ENCODE peak calls at places on chromosomes 4 and X, in nine cellular contexts. Z, D, L, X, R, Y, O, B and U are unnamed samples.

GRCh38 chr4:108360857-108361820 is 192.4 kb upstream of the LEF1 start:
- DNase-seq in X (no peak), D (peak), Y (peak), R (no peak), Z (no peak), B (no peak), L (peak), O (peak), U (peak)

GRCh38 chr4:141455651-141456050 is 180.7 kb upstream of the IL15 start:
- DNase-seq in D (no peak), R (no peak), B (no peak), X (no peak), Z (no peak), Y (no peak), O (no peak), L (no peak), U (no peak)

GRCh38 chr4:185921583-185922555 is 109.9 kb upstream of the SORBS2 start:
- DNase-seq in X (peak), D (peak), R (no peak), O (no peak), Y (no peak), L (no peak), Z (no peak), B (no peak), U (no peak)

GRCh38 chrX:23317799-23318724 is 16.6 kb upstream of the PTCHD1 start:
- DNase-seq in Y (no peak), X (peak), Z (peak), L (no peak), D (peak), O (no peak), R (no peak), B (peak), U (no peak)

GRCh38 chr4:26056406-26056805 is 142.4 kb downstream of the SMIM20 start:
- DNase-seq in O (no peak), Y (no peak), Z (no peak), L (no peak), X (no peak), R (no peak), B (no peak), D (no peak), U (no peak)

GRCh38 chr4:8913858-8914460 is 42.3 kb upstream of the HMX1 start:
- DNase-seq in O (no peak), B (peak), Y (no peak), Z (no peak), R (no peak), X (no peak), L (no peak), D (no peak), U (no peak)

GRCh38 chr4:67922697-67923096 is 38.9 kb upstream of the TMPRSS11D start:
- DNase-seq in O (no peak), Z (no peak), L (no peak), X (no peak), Y (peak), D (no peak), R (no peak), B (peak), U (no peak)

GRCh38 chrX:16869393-16870094 is 618 bp downstream of the RBBP7 start:
- DNase-seq in R (peak), B (peak), X (peak), D (peak), Z (peak), L (no peak), Y (no peak), O (no peak), U (no peak)

GRCh38 chr4:74386159-74386558 is 21.2 kb downstream of the EREG start:
- DNase-seq in Y (no peak), O (no peak), L (no peak), R (no peak), Z (no peak), X (no peak), D (no peak), B (no peak), U (no peak)

GRCh38 chr4:114870987-114871386 is 242.4 kb downstream of the NDST4 start:
- DNase-seq in B (no peak), Y (no peak), D (no peak), O (no peak), Z (no peak), X (no peak), L (no peak), R (no peak), U (no peak)

GRCh38 chr4:147640331-147640730 is 23.1 kb downstream of the TMEM184C start:
- DNase-seq in Y (peak), D (no peak), L (no peak), X (no peak), Z (no peak), O (peak), B (no peak), R (no peak), U (no peak)

GRCh38 chr4:164847016-164847415 is 30.0 kb upstream of the APELA start:
- DNase-seq in L (no peak), X (no peak), Y (no peak), B (no peak), D (peak), R (no peak), Z (no peak), O (no peak), U (no peak)

GRCh38 chrX:28552322-28552721 is 34.9 kb upstream of the IL1RAPL1 start:
- DNase-seq in B (no peak), Y (no peak), X (no peak), D (peak), O (no peak), R (no peak), L (no peak), Z (no peak), U (no peak)

GRCh38 chr4:67700119-67700873 is 659 bp downstream of the UBA6 start:
- DNase-seq in Z (no peak), Y (no peak), O (no peak), D (peak), R (no peak), L (no peak), B (peak), X (no peak), U (no peak)

GRCh38 chrX:110418220-110418856 is 59.7 kb downstream of the RTL9 start:
- DNase-seq in O (no peak), L (no peak), X (peak), Y (peak), R (no peak), B (peak), Z (peak), D (peak), U (no peak)

GRCh38 chrX:2848806-2849420 is 20.2 kb downstream of the GYG2 start:
- DNase-seq in B (no peak), Z (no peak), Y (peak), D (peak), R (no peak), L (no peak), O (peak), X (no peak), U (no peak)

GRCh38 chr4:100360211-100360610 is 157.6 kb downstream of the EMCN start:
- DNase-seq in O (no peak), X (no peak), B (no peak), R (no peak), Z (no peak), L (no peak), Y (no peak), D (no peak), U (no peak)

GRCh38 chr4:72468904-72469502 is 100.0 kb downstream of the ADAMTS3 start:
- DNase-seq in R (no peak), X (peak), L (no peak), Z (peak), O (no peak), Y (no peak), B (no peak), D (peak), U (no peak)

GRCh38 chr4:71449878-71450277 is 111.1 kb downstream of the SLC4A4 start:
- DNase-seq in Z (no peak), R (no peak), Y (no peak), O (no peak), D (peak), B (no peak), X (no peak), L (no peak), U (no peak)

GRCh38 chrX:138917781-138918180 is 206.3 kb upstream of the FGF13 start:
- DNase-seq in L (peak), O (peak), Z (no peak), D (peak), R (no peak), Y (no peak), B (no peak), X (no peak), U (peak)

GRCh38 chrX:136146614-136147319 is 566 bp upstream of the FHL1 start:
- DNase-seq in L (no peak), Z (no peak), O (no peak), B (no peak), R (peak), X (peak), Y (no peak), D (no peak), U (no peak)

GRCh38 chr4:189988892-189989431 is 38.1 kb downstream of the FRG2 start:
- DNase-seq in L (no peak), Z (no peak), B (no peak), D (no peak), X (no peak), R (no peak), O (no peak), Y (no peak), U (no peak)

GRCh38 chr4:17283251-17283650 is 228.6 kb downstream of the QDPR start:
- DNase-seq in B (no peak), R (no peak), X (no peak), D (no peak), Y (no peak), Z (no peak), L (no peak), O (no peak), U (no peak)

GRCh38 chr4:72313121-72313520 is 255.9 kb downstream of the ADAMTS3 start:
- DNase-seq in B (no peak), Z (no peak), L (no peak), X (no peak), O (no peak), R (no peak), D (no peak), Y (no peak), U (no peak)

GRCh38 chr4:79498282-79498681 is 90.3 kb upstream of the GK2 start:
- DNase-seq in R (no peak), O (no peak), Z (no peak), Y (no peak), L (no peak), B (no peak), X (no peak), D (no peak), U (no peak)

GRCh38 chr4:146520894-146521542 is 722 bp downstream of the SLC10A7 start:
- DNase-seq in L (no peak), B (peak), Y (peak), Z (peak), D (peak), O (peak), X (peak), R (no peak), U (no peak)

GRCh38 chr4:90951037-90951436 is 823.8 kb downstream of the CCSER1 start:
- DNase-seq in B (no peak), Z (no peak), L (peak), O (no peak), Y (no peak), R (no peak), X (peak), D (peak), U (no peak)

GRCh38 chr4:1239141-1239948 is 9.6 kb downstream of the CTBP1 start:
- DNase-seq in B (peak), Y (no peak), X (no peak), D (no peak), R (peak), L (no peak), O (no peak), Z (no peak), U (no peak)

DNA sequence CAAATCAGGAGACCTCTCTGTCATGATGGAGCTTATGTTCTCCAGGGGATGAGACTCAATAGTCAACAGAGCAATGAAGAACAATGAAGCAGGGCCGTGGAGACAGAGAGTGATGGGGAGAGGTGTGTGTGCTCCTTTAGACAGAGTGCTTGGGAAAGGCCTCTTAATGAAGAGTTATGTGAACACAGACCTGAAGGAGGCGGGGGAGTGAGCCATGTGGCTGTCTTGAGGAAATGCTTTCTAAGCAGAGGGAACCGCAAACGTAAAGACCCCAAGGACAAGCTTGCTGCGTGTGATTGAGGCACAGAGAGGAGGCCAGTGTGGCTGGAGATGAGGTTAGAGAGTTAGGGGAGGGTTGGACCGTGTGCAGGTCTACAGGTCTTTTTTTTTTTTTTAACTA is 53.1 kb downstream of the CHRNA9 start:
- DNase-seq in B (no peak), R (no peak), L (no peak), D (peak), Y (no peak), Z (no peak), O (no peak), X (no peak), U (no peak)
- TF ChIP-seq CTCF in B (no peak), R (no peak), L (no peak), D (no peak), Y (no peak), Z (no peak), O (no peak), X (no peak), U (no peak)

DNA sequence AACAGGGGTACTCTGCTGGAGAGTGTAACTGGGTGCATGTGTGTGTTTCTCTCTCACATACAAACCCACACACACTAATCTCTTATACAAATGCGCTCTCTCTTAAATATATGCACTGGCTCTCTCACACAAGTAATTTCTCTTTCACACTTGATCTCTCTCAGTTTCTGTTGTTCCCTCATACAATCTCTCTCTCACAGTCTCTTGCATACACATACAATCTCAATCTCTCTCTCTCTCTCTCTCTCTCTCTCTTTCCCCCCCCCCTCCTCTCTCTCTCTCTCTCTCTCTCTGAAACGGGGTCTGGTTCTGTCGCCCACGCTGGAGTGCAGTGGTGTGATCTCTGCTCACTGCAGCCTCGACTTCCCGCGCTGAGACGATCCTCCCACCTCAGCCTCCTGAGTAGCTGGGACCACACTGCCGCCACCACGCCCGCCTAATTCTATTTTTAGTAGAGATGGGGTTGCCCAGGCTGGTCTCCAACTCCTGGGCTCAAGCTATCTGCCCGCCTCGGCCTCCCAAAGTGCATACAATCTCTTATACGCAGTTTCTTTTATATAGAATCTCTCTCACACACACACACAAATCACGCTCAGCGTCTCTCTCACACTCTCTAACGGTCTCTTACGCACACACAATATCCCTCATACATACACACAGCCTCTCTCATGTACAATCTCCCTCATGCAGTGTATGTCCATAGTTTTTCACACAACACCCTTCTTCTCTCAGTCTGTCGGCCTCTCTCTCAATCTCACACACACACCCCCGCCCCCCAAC is 518 bp upstream of the FAM241A start:
- DNase-seq in D (no peak), R (no peak), Y (no peak), X (no peak), B (no peak), Z (no peak), L (no peak), O (no peak), U (no peak)
- H3K4me3 ChIP-seq in D (peak), R (peak), Y (peak), X (no peak), B (peak), Z (peak), L (peak), O (no peak), U (peak)

GRCh38 chr4:142984871-142985585 is 138.9 kb upstream of the INPP4B start:
- DNase-seq in B (peak), Z (no peak), R (no peak), L (no peak), O (no peak), X (peak), Y (peak), D (peak), U (no peak)
- TF ChIP-seq CTCF in B (peak), Z (no peak), R (peak), L (peak), O (peak), X (peak), Y (peak), D (peak), U (peak)

DNA sequence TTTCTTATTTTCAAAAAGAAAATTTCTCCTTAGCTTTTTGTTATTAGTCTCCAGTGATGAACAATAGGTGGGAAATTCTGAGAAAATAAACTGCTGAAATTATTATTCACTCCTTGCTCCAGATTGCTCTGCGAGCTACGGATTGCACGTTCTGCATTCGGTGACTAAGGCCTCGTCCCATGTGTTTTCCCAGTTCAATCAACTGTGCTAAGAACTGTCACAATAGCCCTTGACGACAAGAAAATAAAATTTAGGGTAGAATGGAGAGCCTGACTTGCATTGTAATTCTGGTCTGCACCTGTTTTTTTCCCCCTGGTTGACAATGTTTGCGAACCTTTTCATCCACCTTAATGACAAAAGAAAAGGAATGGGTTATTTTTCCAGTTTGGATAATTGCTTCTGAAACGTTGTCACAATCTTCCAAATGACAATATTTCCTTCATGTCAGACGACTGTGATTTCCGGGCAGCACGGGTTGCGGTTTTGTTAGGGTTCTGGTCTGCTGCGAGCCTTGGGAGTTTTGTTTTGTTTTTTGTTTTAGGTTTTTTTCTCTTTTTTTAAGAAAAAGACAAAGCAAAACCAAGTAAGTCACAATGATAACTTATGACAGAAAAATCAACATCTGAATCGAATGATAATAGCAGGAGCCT is 124.5 kb upstream of the NOCT start:
- DNase-seq in B (no peak), R (no peak), O (no peak), L (no peak), X (no peak), Y (no peak), Z (no peak), D (no peak), U (no peak)
- H3K4me3 ChIP-seq in B (no peak), R (peak), O (no peak), L (no peak), X (no peak), Y (no peak), Z (no peak), D (no peak), U (no peak)

GRCh38 chr4:53014881-53015280 is 152.8 kb downstream of the RASL11B start:
- DNase-seq in Y (peak), D (no peak), B (no peak), O (no peak), X (no peak), R (no peak), Z (no peak), L (no peak), U (no peak)

GRCh38 chr4:53013873-53014272 is 151.8 kb downstream of the RASL11B start:
- DNase-seq in R (no peak), O (no peak), Y (no peak), D (no peak), B (no peak), X (no peak), Z (no peak), L (no peak), U (no peak)

GRCh38 chr4:53014368-53014767 is 152.3 kb downstream of the RASL11B start:
- DNase-seq in L (no peak), X (no peak), Y (no peak), Z (no peak), D (no peak), B (no peak), O (no peak), R (no peak), U (no peak)

GRCh38 chr4:53016099-53016498 is 154.0 kb downstream of the RASL11B start:
- DNase-seq in Y (no peak), B (no peak), X (no peak), Z (no peak), D (no peak), R (no peak), O (no peak), L (no peak), U (no peak)

GRCh38 chr4:53015681-53016080 is 153.6 kb downstream of the RASL11B start:
- DNase-seq in O (no peak), D (peak), L (no peak), R (no peak), X (peak), B (peak), Z (no peak), Y (peak), U (no peak)
- TF ChIP-seq CTCF in O (peak), D (peak), L (peak), R (peak), X (peak), B (peak), Z (peak), Y (peak), U (peak)